ENCODE peak calls at places on chromosomes 3 and 15, in seven cellular contexts. E is PC-3, T is head of caudate nucleus, Y is T-helper 17 cell, R is HFF-Myc, U is NCI-H345, O is SW 1271. H is an unnamed sample.

GRCh38 chr3:181176610-181177009 is 187.1 kb upstream of the DNAJC19 start:
- DNase-seq in R (no peak), U (peak), E (peak), T (peak), O (peak), Y (no peak), H (peak)

GRCh38 chr15:22902578-22902977 is 64.1 kb downstream of the NIPA2 start:
- DNase-seq in Y (no peak), T (no peak), R (no peak), E (no peak), U (no peak), O (no peak), H (no peak)

GRCh38 chr3:129597792-129598381 is 8.6 kb downstream of the PLXND1 start:
- DNase-seq in E (no peak), R (no peak), Y (no peak), U (no peak), T (no peak), O (no peak), H (peak)

GRCh38 chr3:60636846-60637245 is 614.4 kb downstream of the FHIT start:
- DNase-seq in Y (no peak), U (no peak), R (no peak), T (no peak), E (peak), O (no peak), H (peak)

GRCh38 chr3:173902866-173903265 is 505.3 kb downstream of the NLGN1 start:
- DNase-seq in O (no peak), T (no peak), Y (no peak), U (no peak), R (no peak), E (peak), H (no peak)

GRCh38 chr15:45181491-45182285 is 6.1 kb downstream of the SHF start:
- DNase-seq in E (no peak), Y (no peak), U (no peak), R (no peak), T (no peak), O (no peak), H (no peak)

GRCh38 chr3:59245879-59246501 is 196.2 kb upstream of the CFAP20DC start:
- DNase-seq in Y (no peak), R (no peak), E (peak), U (peak), T (peak), O (no peak), H (peak)

GRCh38 chr15:45376967-45377629 is 1.2 kb downstream of the GATM start:
- DNase-seq in Y (no peak), O (no peak), U (no peak), R (no peak), T (no peak), E (no peak), H (no peak)

GRCh38 chr15:45037936-45038335 is 14.9 kb downstream of the SORD start:
- DNase-seq in O (no peak), Y (no peak), E (no peak), R (no peak), U (no peak), T (no peak), H (no peak)

GRCh38 chr15:53072077-53072476 is 281.9 kb upstream of the ONECUT1 start:
- DNase-seq in T (peak), U (peak), E (peak), R (peak), Y (no peak), O (peak), H (peak)

GRCh38 chr15:79418693-79419279 is 13.3 kb upstream of the MINAR1 start:
- DNase-seq in R (no peak), U (no peak), E (no peak), Y (no peak), T (peak), O (no peak), H (no peak)

GRCh38 chr3:98782826-98783500 is 19.8 kb downstream of the ST3GAL6 start:
- DNase-seq in T (no peak), U (no peak), Y (no peak), R (no peak), O (no peak), E (peak), H (peak)

GRCh38 chr3:187263270-187263669 is 28.3 kb downstream of the MASP1 start:
- DNase-seq in Y (no peak), U (no peak), O (no peak), E (no peak), T (no peak), R (no peak), H (no peak)

GRCh38 chr3:49715611-49716121 is 3.8 kb downstream of the AMIGO3 start:
- DNase-seq in Y (no peak), T (no peak), R (no peak), O (no peak), E (no peak), U (no peak), H (no peak)

GRCh38 chr15:49741721-49742120 is 120.9 kb downstream of the DTWD1 start:
- DNase-seq in T (no peak), O (no peak), U (peak), E (no peak), R (no peak), Y (no peak), H (peak)

GRCh38 chr3:107410606-107411005 is 33.4 kb downstream of the CCDC54 start:
- DNase-seq in Y (no peak), E (no peak), U (no peak), O (no peak), R (no peak), T (no peak), H (no peak)

GRCh38 chr15:52787123-52787503 is 3.0 kb downstream of the ONECUT1 start:
- DNase-seq in T (no peak), Y (no peak), E (no peak), R (no peak), O (no peak), U (no peak), H (no peak)

GRCh38 chr3:187445352-187445751 is 77.2 kb downstream of the RTP4 start:
- DNase-seq in E (no peak), R (no peak), U (peak), O (no peak), Y (no peak), T (peak), H (no peak)

GRCh38 chr15:31867536-31868442 is 162.5 kb upstream of the CHRNA7 start:
- DNase-seq in Y (peak), E (peak), R (peak), T (peak), O (peak), U (peak), H (peak)

GRCh38 chr15:89500397-89501270 is 4.3 kb upstream of the RHCG start:
- DNase-seq in Y (no peak), R (no peak), E (peak), O (no peak), U (no peak), T (no peak), H (no peak)

GRCh38 chr15:28086175-28086703 is 12.9 kb downstream of the OCA2 start:
- DNase-seq in T (no peak), O (peak), R (peak), U (peak), E (peak), Y (no peak), H (peak)

GRCh38 chr3:100039075-100039474 is 75.2 kb downstream of the FILIP1L start:
- DNase-seq in E (no peak), Y (no peak), U (no peak), O (no peak), R (no peak), T (no peak), H (no peak)

GRCh38 chr3:21599890-21600289 is 151.1 kb downstream of the ZNF385D start:
- DNase-seq in O (no peak), T (no peak), R (no peak), Y (no peak), E (no peak), U (no peak), H (no peak)

GRCh38 chr15:40352221-40352901 is 1.5 kb downstream of the PHGR1 start:
- DNase-seq in E (no peak), Y (no peak), O (no peak), U (no peak), R (no peak), T (no peak), H (no peak)